ENCODE peak calls at places on chromosomes 3 and 15, in nine cellular contexts. One of them, this sample, is unnamed.

GRCh38 chr3:167102071-167102470 is 278.0 kb downstream of the ZBBX start:
- DNase-seq in kidney epithelial cell: no peak
- DNase-seq in nephron progenitor cell: no peak
- DNase-seq in GM12864: no peak
- DNase-seq in GM13977: no peak
- DNase-seq in PC-9: no peak
- DNase-seq in tibial artery: no peak
- DNase-seq in stomach: no peak
- DNase-seq in psoas muscle: no peak
- DNase-seq in this sample: no peak

GRCh38 chr3:106428565-106428994 is 559.8 kb upstream of the CBLB start:
- DNase-seq in kidney epithelial cell: peak; percentile 99
- DNase-seq in nephron progenitor cell: no peak
- DNase-seq in GM12864: no peak
- DNase-seq in GM13977: no peak
- DNase-seq in PC-9: peak; percentile 50
- DNase-seq in tibial artery: no peak
- DNase-seq in stomach: no peak
- DNase-seq in psoas muscle: peak; percentile 17
- DNase-seq in this sample: peak; percentile 93

GRCh38 chr3:47713655-47714054 is 68.0 kb downstream of the SMARCC1 start:
- DNase-seq in kidney epithelial cell: no peak
- DNase-seq in nephron progenitor cell: no peak
- DNase-seq in GM12864: no peak
- DNase-seq in GM13977: no peak
- DNase-seq in PC-9: no peak
- DNase-seq in tibial artery: no peak
- DNase-seq in stomach: no peak
- DNase-seq in psoas muscle: no peak
- DNase-seq in this sample: no peak

GRCh38 chr3:122921791-122922651 is 105.5 kb downstream of the SEMA5B start:
- DNase-seq in kidney epithelial cell: no peak
- DNase-seq in nephron progenitor cell: peak; percentile 72
- DNase-seq in GM12864: no peak
- DNase-seq in GM13977: peak; percentile 64
- DNase-seq in PC-9: no peak
- DNase-seq in tibial artery: peak; percentile 59
- DNase-seq in stomach: no peak
- DNase-seq in psoas muscle: no peak
- DNase-seq in this sample: no peak

GRCh38 chr15:88541709-88542341 is 4.7 kb downstream of the DET1 start:
- DNase-seq in kidney epithelial cell: no peak
- DNase-seq in nephron progenitor cell: no peak
- DNase-seq in GM12864: no peak
- DNase-seq in GM13977: no peak
- DNase-seq in PC-9: no peak
- DNase-seq in tibial artery: no peak
- DNase-seq in stomach: no peak
- DNase-seq in psoas muscle: no peak
- DNase-seq in this sample: no peak

GRCh38 chr15:43105778-43106485 is at the start of gene UBR1:
- DNase-seq in kidney epithelial cell: peak; percentile 69
- DNase-seq in nephron progenitor cell: peak; percentile 85
- DNase-seq in GM12864: peak; percentile 86
- DNase-seq in GM13977: peak; percentile 86
- DNase-seq in PC-9: peak; percentile 75
- DNase-seq in tibial artery: peak; percentile 94
- DNase-seq in stomach: peak; percentile 90
- DNase-seq in psoas muscle: peak; percentile 92
- DNase-seq in this sample: peak; percentile 73

GRCh38 chr3:187281191-187281714 is 10.3 kb downstream of the MASP1 start:
- DNase-seq in kidney epithelial cell: no peak
- DNase-seq in nephron progenitor cell: no peak
- DNase-seq in GM12864: no peak
- DNase-seq in GM13977: no peak
- DNase-seq in PC-9: no peak
- DNase-seq in tibial artery: no peak
- DNase-seq in stomach: no peak
- DNase-seq in psoas muscle: no peak
- DNase-seq in this sample: no peak

GRCh38 chr3:12473503-12473902 is 10.8 kb upstream of the TSEN2 start:
- DNase-seq in kidney epithelial cell: no peak
- DNase-seq in nephron progenitor cell: no peak
- DNase-seq in GM12864: no peak
- DNase-seq in GM13977: no peak
- DNase-seq in PC-9: no peak
- DNase-seq in tibial artery: no peak
- DNase-seq in stomach: no peak
- DNase-seq in psoas muscle: no peak
- DNase-seq in this sample: no peak

GRCh38 chr3:54432975-54433374 is 310.6 kb downstream of the CACNA2D3 start:
- DNase-seq in kidney epithelial cell: no peak
- DNase-seq in nephron progenitor cell: no peak
- DNase-seq in GM12864: no peak
- DNase-seq in GM13977: no peak
- DNase-seq in PC-9: no peak
- DNase-seq in tibial artery: no peak
- DNase-seq in stomach: no peak
- DNase-seq in psoas muscle: no peak
- DNase-seq in this sample: no peak

GRCh38 chr3:54424283-54424682 is 301.9 kb downstream of the CACNA2D3 start:
- DNase-seq in kidney epithelial cell: no peak
- DNase-seq in nephron progenitor cell: no peak
- DNase-seq in GM12864: no peak
- DNase-seq in GM13977: no peak
- DNase-seq in PC-9: no peak
- DNase-seq in tibial artery: no peak
- DNase-seq in stomach: no peak
- DNase-seq in psoas muscle: no peak
- DNase-seq in this sample: no peak

GRCh38 chr3:54426431-54426830 is 304.1 kb downstream of the CACNA2D3 start:
- DNase-seq in kidney epithelial cell: no peak
- DNase-seq in nephron progenitor cell: no peak
- DNase-seq in GM12864: no peak
- DNase-seq in GM13977: no peak
- DNase-seq in PC-9: no peak
- DNase-seq in tibial artery: no peak
- DNase-seq in stomach: no peak
- DNase-seq in psoas muscle: no peak
- DNase-seq in this sample: peak; percentile 8

GRCh38 chr3:54427501-54427900 is 305.1 kb downstream of the CACNA2D3 start:
- DNase-seq in kidney epithelial cell: no peak
- DNase-seq in nephron progenitor cell: no peak
- DNase-seq in GM12864: no peak
- DNase-seq in GM13977: no peak
- DNase-seq in PC-9: no peak
- DNase-seq in tibial artery: no peak
- DNase-seq in stomach: no peak
- DNase-seq in psoas muscle: no peak
- DNase-seq in this sample: no peak

GRCh38 chr3:54427951-54428871 is 305.9 kb downstream of the CACNA2D3 start:
- DNase-seq in kidney epithelial cell: peak; percentile 28
- DNase-seq in nephron progenitor cell: peak; percentile 70
- DNase-seq in GM12864: peak; percentile 27
- DNase-seq in GM13977: peak; percentile 39
- DNase-seq in PC-9: peak; percentile 37
- DNase-seq in tibial artery: no peak
- DNase-seq in stomach: peak; percentile 45
- DNase-seq in psoas muscle: peak; percentile 15
- DNase-seq in this sample: peak; percentile 36
- TF ChIP-seq CTCF in kidney epithelial cell: peak; percentile 85
- TF ChIP-seq CTCF in nephron progenitor cell: peak; percentile 94
- TF ChIP-seq CTCF in GM12864: peak; percentile 77
- TF ChIP-seq CTCF in GM13977: peak; percentile 78
- TF ChIP-seq CTCF in PC-9: peak; percentile 74
- TF ChIP-seq CTCF in tibial artery: peak; percentile 81
- TF ChIP-seq CTCF in stomach: no peak
- TF ChIP-seq CTCF in psoas muscle: peak; percentile 79
- TF ChIP-seq CTCF in this sample: peak; percentile 88

GRCh38 chr15:20643024-20643770 is 101.6 kb upstream of the GOLGA6L6 start:
- DNase-seq in kidney epithelial cell: no peak
- DNase-seq in nephron progenitor cell: no peak
- DNase-seq in GM12864: no peak
- DNase-seq in GM13977: no peak
- DNase-seq in PC-9: no peak
- DNase-seq in tibial artery: no peak
- DNase-seq in stomach: no peak
- DNase-seq in psoas muscle: no peak
- DNase-seq in this sample: no peak

GRCh38 chr15:20642054-20642767 is 100.6 kb upstream of the GOLGA6L6 start:
- DNase-seq in kidney epithelial cell: no peak
- DNase-seq in nephron progenitor cell: no peak
- DNase-seq in GM12864: no peak
- DNase-seq in GM13977: no peak
- DNase-seq in PC-9: no peak
- DNase-seq in tibial artery: no peak
- DNase-seq in stomach: no peak
- DNase-seq in psoas muscle: no peak
- DNase-seq in this sample: no peak

GRCh38 chr15:20645956-20646355 is 104.4 kb upstream of the GOLGA6L6 start:
- DNase-seq in kidney epithelial cell: no peak
- DNase-seq in nephron progenitor cell: no peak
- DNase-seq in GM12864: no peak
- DNase-seq in GM13977: no peak
- DNase-seq in PC-9: no peak
- DNase-seq in tibial artery: no peak
- DNase-seq in stomach: no peak
- DNase-seq in psoas muscle: no peak
- DNase-seq in this sample: no peak

GRCh38 chr15:20644896-20645295 is 103.3 kb upstream of the GOLGA6L6 start:
- DNase-seq in kidney epithelial cell: no peak
- DNase-seq in nephron progenitor cell: no peak
- DNase-seq in GM12864: no peak
- DNase-seq in GM13977: no peak
- DNase-seq in PC-9: no peak
- DNase-seq in tibial artery: no peak
- DNase-seq in stomach: no peak
- DNase-seq in psoas muscle: no peak
- DNase-seq in this sample: no peak

DNA sequence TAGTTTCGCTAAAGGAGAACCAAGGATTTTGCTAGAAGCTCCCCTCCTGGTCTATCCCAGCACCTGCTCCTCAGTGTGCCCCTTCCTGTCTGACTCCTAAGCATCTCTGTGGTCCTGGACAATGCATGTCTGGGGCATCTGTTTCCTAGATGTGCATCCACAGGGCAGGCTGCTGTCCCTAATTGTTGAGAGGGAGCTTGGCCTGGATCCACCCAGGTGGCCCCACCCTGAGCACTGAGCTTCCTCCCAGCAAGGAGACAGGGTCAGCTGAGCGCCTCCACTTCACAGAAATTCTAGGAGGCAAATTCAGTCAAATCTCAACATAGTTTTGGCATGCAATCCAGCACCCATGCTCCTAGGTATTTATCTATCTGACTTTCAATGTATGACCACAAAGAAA is 102.4 kb upstream of the GOLGA6L6 start:
- DNase-seq in kidney epithelial cell: no peak
- DNase-seq in nephron progenitor cell: no peak
- DNase-seq in GM12864: no peak
- DNase-seq in GM13977: no peak
- DNase-seq in PC-9: no peak
- DNase-seq in tibial artery: no peak
- DNase-seq in stomach: no peak
- DNase-seq in psoas muscle: no peak
- DNase-seq in this sample: no peak
- TF ChIP-seq CTCF in kidney epithelial cell: no peak
- TF ChIP-seq CTCF in nephron progenitor cell: no peak
- TF ChIP-seq CTCF in GM12864: no peak
- TF ChIP-seq CTCF in GM13977: no peak
- TF ChIP-seq CTCF in PC-9: no peak
- TF ChIP-seq CTCF in tibial artery: no peak
- TF ChIP-seq CTCF in stomach: no peak
- TF ChIP-seq CTCF in psoas muscle: no peak
- TF ChIP-seq CTCF in this sample: no peak

DNA sequence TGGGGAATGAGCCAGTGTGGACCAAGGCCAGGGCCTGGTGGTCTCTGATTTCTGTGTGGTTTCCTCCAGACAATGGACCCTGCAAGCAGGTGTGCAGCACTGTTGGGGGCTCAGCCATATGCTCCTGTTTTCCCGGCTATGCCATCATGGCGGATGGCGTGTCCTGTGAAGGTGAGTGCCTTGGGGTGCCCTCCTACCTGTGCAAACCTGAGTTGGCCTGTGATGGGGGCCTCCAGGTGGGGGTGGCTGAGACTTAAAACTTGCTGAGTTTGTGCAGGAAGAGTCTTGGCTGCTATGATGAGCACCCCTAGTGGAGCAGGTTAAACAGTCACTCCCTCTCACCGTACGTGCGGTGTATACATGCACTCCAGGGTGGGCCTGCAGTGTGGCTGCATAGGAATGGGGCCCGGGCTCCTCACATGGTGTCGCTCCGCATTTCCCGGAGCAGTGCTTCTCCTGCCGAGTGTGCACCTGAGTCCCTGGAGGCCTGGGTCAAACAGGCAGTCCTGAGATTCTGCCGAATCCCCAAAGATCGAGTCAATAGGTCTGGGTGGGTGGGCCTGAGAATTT is 70.8 kb downstream of the FBLN2 start:
- DNase-seq in kidney epithelial cell: no peak
- DNase-seq in nephron progenitor cell: no peak
- DNase-seq in GM12864: no peak
- DNase-seq in GM13977: no peak
- DNase-seq in PC-9: no peak
- DNase-seq in tibial artery: no peak
- DNase-seq in stomach: no peak
- DNase-seq in psoas muscle: no peak
- DNase-seq in this sample: no peak
- TF ChIP-seq CTCF in kidney epithelial cell: no peak
- TF ChIP-seq CTCF in nephron progenitor cell: no peak
- TF ChIP-seq CTCF in GM12864: no peak
- TF ChIP-seq CTCF in GM13977: no peak
- TF ChIP-seq CTCF in PC-9: no peak
- TF ChIP-seq CTCF in tibial artery: no peak
- TF ChIP-seq CTCF in stomach: no peak
- TF ChIP-seq CTCF in psoas muscle: no peak
- TF ChIP-seq CTCF in this sample: no peak

DNA sequence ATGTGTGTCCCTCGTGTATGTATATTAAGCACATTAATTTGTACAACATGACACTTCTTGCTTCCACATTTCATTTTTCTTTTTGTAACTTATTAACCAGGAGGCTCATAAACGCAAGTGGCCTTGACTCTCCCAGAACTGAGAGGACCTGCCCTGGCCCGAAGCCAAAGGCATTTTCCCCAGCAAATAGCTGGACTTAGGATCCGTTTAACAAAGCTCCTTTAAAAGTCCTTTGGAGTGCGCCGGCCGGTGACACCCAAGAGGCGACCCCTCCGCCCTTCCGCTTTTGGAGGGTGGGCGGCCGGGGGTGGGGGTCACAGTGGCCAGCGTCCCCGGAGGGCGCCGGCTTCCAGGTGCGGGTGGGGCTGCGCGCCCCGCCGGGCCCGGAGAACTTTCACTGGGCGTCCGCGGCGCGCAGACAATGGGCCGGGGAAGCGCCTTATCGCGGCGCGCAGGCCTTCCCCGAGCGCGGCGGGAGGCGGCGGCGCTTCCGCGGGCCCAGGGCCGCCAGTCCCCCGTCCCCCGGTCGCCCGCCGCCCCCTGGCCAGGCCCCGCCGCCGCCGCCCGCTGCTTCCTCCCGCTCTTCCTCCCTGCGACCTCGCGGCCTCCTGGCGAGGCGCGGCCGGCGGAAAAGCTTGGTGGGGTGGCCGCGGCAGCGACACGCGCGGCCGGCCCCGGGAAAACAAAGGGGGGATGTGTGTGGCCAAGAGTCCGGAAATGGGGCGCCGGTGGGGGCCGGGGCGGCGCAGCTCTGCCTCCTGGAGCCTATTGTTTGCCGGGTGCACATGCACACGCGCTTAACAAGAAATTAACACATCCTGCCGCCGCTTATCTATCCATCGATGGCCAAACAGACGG is 613.4 kb downstream of the MCTP2 start:
- DNase-seq in kidney epithelial cell: peak; percentile 26
- DNase-seq in nephron progenitor cell: peak; percentile 68
- DNase-seq in GM12864: no peak
- DNase-seq in GM13977: no peak
- DNase-seq in PC-9: no peak
- DNase-seq in tibial artery: peak; percentile 71
- DNase-seq in stomach: peak; percentile 82
- DNase-seq in psoas muscle: peak; percentile 53
- DNase-seq in this sample: peak; percentile 30
- TF ChIP-seq CTCF in kidney epithelial cell: no peak
- TF ChIP-seq CTCF in nephron progenitor cell: no peak
- TF ChIP-seq CTCF in GM12864: no peak
- TF ChIP-seq CTCF in GM13977: no peak
- TF ChIP-seq CTCF in PC-9: no peak
- TF ChIP-seq CTCF in tibial artery: peak; percentile 14
- TF ChIP-seq CTCF in stomach: no peak
- TF ChIP-seq CTCF in psoas muscle: no peak
- TF ChIP-seq CTCF in this sample: no peak

This sample was measured in retinal pigment epithelial cell.